ENCODE peak calls at places on chromosomes 5 and 9, in five cellular contexts. F, E, Y, G and P are unnamed samples.

GRCh38 chr5:179180921-179181645 is 120.9 kb downstream of the ZNF354C start:
- DNase-seq in F (no peak), E (no peak), Y (no peak), G (no peak), P (no peak)

GRCh38 chr9:101034222-101034621 is 5.7 kb downstream of the PLPPR1 start:
- DNase-seq in F (no peak), E (no peak), Y (no peak), G (no peak), P (no peak)

GRCh38 chr5:33936381-33937016 is at the start of gene RXFP3:
- DNase-seq in F (no peak), E (peak; percentile 30), Y (no peak), G (no peak), P (no peak)

GRCh38 chr9:136292026-136292538 is 11.8 kb downstream of the CCDC187 start:
- DNase-seq in F (no peak), E (no peak), Y (no peak), G (no peak), P (no peak)

GRCh38 chr5:2193142-2193922 is 310.6 kb upstream of the IRX4 start:
- DNase-seq in F (no peak), E (no peak), Y (no peak), G (no peak), P (no peak)

GRCh38 chr9:15104826-15105420 is 194.7 kb upstream of the FREM1 start:
- DNase-seq in F (peak; percentile 8), E (no peak), Y (no peak), G (no peak), P (peak; percentile 53)

GRCh38 chr9:137892424-137893191 is 15.0 kb downstream of the CACNA1B start:
- DNase-seq in F (no peak), E (no peak), Y (no peak), G (no peak), P (no peak)

GRCh38 chr9:109466623-109467590 is 31.2 kb downstream of the PTPN3 start:
- DNase-seq in F (no peak), E (no peak), Y (no peak), G (no peak), P (no peak)

GRCh38 chr9:89635816-89636215 is 31.0 kb downstream of the GADD45G start:
- DNase-seq in F (no peak), E (peak; percentile 39), Y (no peak), G (no peak), P (no peak)

GRCh38 chr9:136484153-136485048 is 1.6 kb upstream of the SEC16A start:
- DNase-seq in F (no peak), E (no peak), Y (no peak), G (peak; percentile 53), P (no peak)

GRCh38 chr5:105885266-105885665 is 1785.5 kb downstream of the EFNA5 start:
- DNase-seq in F (no peak), E (no peak), Y (no peak), G (no peak), P (no peak)

GRCh38 chr5:39021413-39021812 is 52.8 kb downstream of the RICTOR start:
- DNase-seq in F (no peak), E (no peak), Y (no peak), G (no peak), P (no peak)

GRCh38 chr5:154199263-154199662 is 8.7 kb downstream of the GALNT10 start:
- DNase-seq in F (no peak), E (no peak), Y (no peak), G (no peak), P (peak; percentile 45)

GRCh38 chr5:119795768-119796167 is 166.4 kb downstream of the FAM170A start:
- DNase-seq in F (no peak), E (no peak), Y (no peak), G (no peak), P (no peak)

GRCh38 chr9:9754186-9754585 is 858.6 kb downstream of the PTPRD start:
- DNase-seq in F (no peak), E (no peak), Y (no peak), G (no peak), P (no peak)

GRCh38 chr5:42740920-42741319 is 15.7 kb upstream of the CCDC152 start:
- DNase-seq in F (no peak), E (no peak), Y (no peak), G (no peak), P (no peak)

GRCh38 chr9:121613009-121613766 is 38.2 kb upstream of the DAB2IP start:
- DNase-seq in F (no peak), E (no peak), Y (no peak), G (no peak), P (no peak)

GRCh38 chr9:100108572-100108971 is 9.5 kb downstream of the INVS start:
- DNase-seq in F (no peak), E (no peak), Y (no peak), G (no peak), P (no peak)

GRCh38 chr9:22103650-22104575 is 94.8 kb upstream of the CDKN2B start:
- DNase-seq in F (no peak), E (no peak), Y (no peak), G (no peak), P (no peak)

GRCh38 chr5:177479774-177480173 is 6.3 kb upstream of the DBN1 start:
- DNase-seq in F (no peak), E (peak; percentile 40), Y (no peak), G (peak; percentile 58), P (no peak)

GRCh38 chr9:122446819-122447484 is 30.8 kb downstream of the OR1J1 start:
- DNase-seq in F (no peak), E (no peak), Y (no peak), G (no peak), P (peak; percentile 76)

GRCh38 chr5:76303917-76304316 is 99.2 kb upstream of the IQGAP2 start:
- DNase-seq in F (no peak), E (no peak), Y (peak; percentile 34), G (no peak), P (no peak)

GRCh38 chr5:21678526-21678925 is 1174.6 kb downstream of the CDH12 start:
- DNase-seq in F (no peak), E (no peak), Y (no peak), G (no peak), P (no peak)

GRCh38 chr5:127824126-127824525 is 120.9 kb downstream of the CCDC192 start:
- DNase-seq in F (no peak), E (no peak), Y (no peak), G (no peak), P (no peak)

GRCh38 chr5:157390179-157390923 is 69.7 kb upstream of the NIPAL4 start:
- DNase-seq in F (no peak), E (no peak), Y (no peak), G (no peak), P (no peak)

GRCh38 chr9:75146229-75146628 is 57.9 kb downstream of the OSTF1 start:
- DNase-seq in F (no peak), E (no peak), Y (no peak), G (no peak), P (no peak)

GRCh38 chr5:74067748-74068541 is 441.9 kb downstream of the ARHGEF28 start:
- DNase-seq in F (no peak), E (no peak), Y (no peak), G (no peak), P (no peak)

GRCh38 chr5:44441460-44441859 is 52.2 kb upstream of the FGF10 start:
- DNase-seq in F (no peak), E (no peak), Y (no peak), G (no peak), P (no peak)

GRCh38 chr5:167232675-167233074 is 1058.8 kb upstream of the WWC1 start:
- DNase-seq in F (no peak), E (no peak), Y (no peak), G (no peak), P (no peak)
- TF ChIP-seq POLR2A in F (no peak), E (no peak), Y (no peak), G (no peak), P (no peak)

GRCh38 chr9:97698865-97699264 is 1.7 kb upstream of the XPA start:
- DNase-seq in F (no peak), E (no peak), Y (no peak), G (no peak), P (no peak)

GRCh38 chr9:97695390-97695789 is 1.8 kb downstream of the XPA start:
- DNase-seq in F (no peak), E (no peak), Y (no peak), G (no peak), P (no peak)

GRCh38 chr9:97697837-97698236 is 697 bp upstream of the XPA start:
- DNase-seq in F (no peak), E (no peak), Y (no peak), G (no peak), P (no peak)

GRCh38 chr9:97696025-97696822 is 916 bp downstream of the XPA start:
- DNase-seq in F (no peak), E (no peak), Y (no peak), G (no peak), P (no peak)

GRCh38 chr9:97696823-97697601 is at the start of gene XPA:
- DNase-seq in F (peak; percentile 94), E (peak; percentile 98), Y (peak; percentile 80), G (peak; percentile 97), P (peak; percentile 97)
- TF ChIP-seq POLR2A in F (peak; percentile 90), E (no peak), Y (peak; percentile 95), G (peak; percentile 84), P (peak; percentile 72)

GRCh38 chr9:126391713-126392661 is 65.4 kb downstream of the MVB12B start:
- DNase-seq in F (no peak), E (no peak), Y (no peak), G (no peak), P (no peak)

GRCh38 chr9:126395439-126396212 is 69.0 kb downstream of the MVB12B start:
- DNase-seq in F (no peak), E (no peak), Y (no peak), G (no peak), P (no peak)

GRCh38 chr9:126392662-126393383 is 66.2 kb downstream of the MVB12B start:
- DNase-seq in F (no peak), E (no peak), Y (no peak), G (no peak), P (no peak)

GRCh38 chr9:126394802-126395201 is 68.2 kb downstream of the MVB12B start:
- DNase-seq in F (no peak), E (no peak), Y (no peak), G (no peak), P (no peak)

DNA sequence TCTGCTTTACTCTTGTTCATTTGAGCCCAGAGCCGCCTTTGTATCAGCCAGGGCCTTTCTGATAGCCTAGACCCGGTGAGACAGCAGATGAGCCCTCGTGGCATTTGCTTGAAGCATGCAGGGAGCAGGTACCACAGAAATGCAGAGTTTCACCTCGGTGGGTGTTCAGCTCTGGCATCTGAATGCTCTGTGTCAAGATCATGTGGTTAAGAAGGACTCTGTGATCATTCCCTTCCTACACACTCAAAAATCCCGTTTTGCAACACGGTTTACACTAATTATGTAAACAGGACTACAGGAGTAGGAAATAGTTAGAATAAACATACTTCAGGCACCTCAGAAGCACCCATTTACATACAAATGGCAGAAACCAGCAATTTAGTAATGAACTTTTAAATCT is 67.2 kb downstream of the MVB12B start:
- DNase-seq in F (no peak), E (no peak), Y (no peak), G (no peak), P (no peak)
- TF ChIP-seq POLR2A in F (no peak), E (no peak), Y (no peak), G (no peak), P (no peak)

GRCh38 chr5:125987677-125988255 is 435.4 kb upstream of the GRAMD2B start:
- DNase-seq in F (no peak), E (no peak), Y (no peak), G (no peak), P (no peak)

GRCh38 chr5:125992050-125992449 is 431.2 kb upstream of the GRAMD2B start:
- DNase-seq in F (no peak), E (no peak), Y (no peak), G (no peak), P (no peak)
- TF ChIP-seq POLR2A in F (no peak), E (no peak), Y (no peak), G (no peak), P (no peak)